ENCODE peak calls at places on chromosomes 16 and 17, in ten cellular contexts. K, W, J, O, D, E, T, U, V and L are unnamed samples.

GRCh38 chr16:80993293-80993691 is 13.4 kb downstream of the CMC2 start:
- DNase-seq in K (no peak), W (no peak), J (no peak), O (no peak), D (no peak), E (peak; percentile 77), T (no peak), U (no peak), V (no peak), L (peak; percentile 84)

GRCh38 chr17:33674685-33675084 is 381.6 kb upstream of the ASIC2 start:
- DNase-seq in K (no peak), W (peak; percentile 51), J (peak; percentile 61), O (peak; percentile 30), D (peak; percentile 2), E (peak; percentile 74), T (peak; percentile 53), U (no peak), V (peak; percentile 6), L (peak; percentile 26)

GRCh38 chr17:58239987-58240386 is 1.6 kb downstream of the LPO start:
- DNase-seq in K (no peak), W (no peak), J (no peak), O (no peak), D (no peak), E (no peak), T (no peak), U (no peak), V (no peak), L (no peak)

GRCh38 chr16:2429771-2430663 is 770 bp downstream of the CCNF start:
- DNase-seq in K (no peak), W (peak; percentile 33), J (peak; percentile 31), O (no peak), D (no peak), E (no peak), T (peak; percentile 55), U (no peak), V (no peak), L (no peak)

GRCh38 chr17:29179232-29180036 is 764 bp downstream of the MYO18A start:
- DNase-seq in K (no peak), W (no peak), J (peak; percentile 79), O (peak; percentile 41), D (no peak), E (no peak), T (no peak), U (no peak), V (no peak), L (peak; percentile 72)

GRCh38 chr17:42403150-42403549 is 14.9 kb upstream of the STAT3 start:
- DNase-seq in K (no peak), W (no peak), J (no peak), O (no peak), D (peak; percentile 36), E (no peak), T (peak; percentile 38), U (peak; percentile 37), V (no peak), L (no peak)

GRCh38 chr17:69779378-69780214 is 295.4 kb upstream of the KCNJ16 start:
- DNase-seq in K (no peak), W (no peak), J (peak; percentile 33), O (no peak), D (no peak), E (no peak), T (no peak), U (no peak), V (no peak), L (no peak)

GRCh38 chr17:66290097-66290722 is 12.2 kb upstream of the PRKCA start:
- DNase-seq in K (no peak), W (no peak), J (no peak), O (no peak), D (no peak), E (no peak), T (no peak), U (no peak), V (no peak), L (no peak)

GRCh38 chr16:8026450-8026849 is 563.9 kb downstream of the TMEM114 start:
- DNase-seq in K (no peak), W (no peak), J (no peak), O (no peak), D (no peak), E (no peak), T (no peak), U (no peak), V (no peak), L (no peak)

GRCh38 chr17:82598256-82599011 is 49.8 kb downstream of the WDR45B start:
- DNase-seq in K (no peak), W (no peak), J (no peak), O (no peak), D (no peak), E (peak; percentile 36), T (no peak), U (no peak), V (no peak), L (no peak)

GRCh38 chr17:49249292-49249794 is 18.8 kb upstream of the PHOSPHO1 start:
- DNase-seq in K (no peak), W (no peak), J (no peak), O (no peak), D (no peak), E (peak; percentile 65), T (no peak), U (no peak), V (no peak), L (no peak)

GRCh38 chr16:81492307-81492706 is 47.7 kb downstream of the CMIP start:
- DNase-seq in K (no peak), W (no peak), J (no peak), O (no peak), D (no peak), E (peak; percentile 55), T (no peak), U (no peak), V (no peak), L (no peak)

GRCh38 chr17:43020789-43021738 is 1.1 kb downstream of the VAT1 start:
- DNase-seq in K (peak; percentile 87), W (peak; percentile 62), J (peak; percentile 89), O (peak; percentile 53), D (no peak), E (peak; percentile 91), T (no peak), U (no peak), V (no peak), L (peak; percentile 48)

GRCh38 chr17:70158180-70158579 is 11.2 kb upstream of the KCNJ2 start:
- DNase-seq in K (no peak), W (no peak), J (no peak), O (no peak), D (no peak), E (no peak), T (no peak), U (no peak), V (no peak), L (no peak)